ENCODE peak calls at places on chromosomes 6 and 20, in five cellular contexts. N, D, J, Y and U are unnamed samples.

GRCh38 chr20:53136473-53136872 is 164.3 kb downstream of the TSHZ2 start:
- DNase-seq in N (no peak), J (no peak), Y (no peak), D (no peak), U (no peak)

GRCh38 chr6:89299451-89299850 is 15.6 kb downstream of the GABRR2 start:
- DNase-seq in D (no peak), J (no peak), N (no peak), Y (no peak), U (no peak)

GRCh38 chr20:5085380-5085779 is 34.4 kb downstream of the PCNA start:
- DNase-seq in D (no peak), J (no peak), Y (no peak), N (no peak), U (no peak)

GRCh38 chr20:54643761-54644160 is 168.4 kb downstream of the DOK5 start:
- DNase-seq in D (peak; percentile 33), N (peak; percentile 84), Y (peak; percentile 39), J (peak; percentile 56), U (peak; percentile 28)

GRCh38 chr6:143060806-143061596 is at the start of gene AIG1:
- DNase-seq in N (peak; percentile 33), D (peak; percentile 93), J (no peak), Y (no peak), U (no peak)

GRCh38 chr6:47147175-47147727 is 105.1 kb upstream of the ADGRF1 start:
- DNase-seq in Y (no peak), N (no peak), J (no peak), D (no peak), U (no peak)

GRCh38 chr6:111642463-111643158 is 36.9 kb upstream of the TRAF3IP2 start:
- DNase-seq in N (peak; percentile 66), J (peak; percentile 72), Y (peak; percentile 65), D (peak; percentile 62), U (peak; percentile 50)

GRCh38 chr20:6855074-6855473 is 87.6 kb downstream of the BMP2 start:
- DNase-seq in Y (no peak), D (no peak), N (no peak), J (no peak), U (no peak)

GRCh38 chr6:168716581-168716980 is 275.6 kb downstream of the SMOC2 start:
- DNase-seq in J (no peak), Y (no peak), D (no peak), N (no peak), U (no peak)

GRCh38 chr20:4987130-4987529 is 14.2 kb downstream of the SLC23A2 start:
- DNase-seq in N (no peak), Y (no peak), J (no peak), D (no peak), U (no peak)

GRCh38 chr6:121187833-121188200 is 146.5 kb downstream of the TBC1D32 start:
- DNase-seq in N (no peak), D (no peak), Y (no peak), J (peak; percentile 71), U (no peak)

GRCh38 chr6:77341058-77341986 is 122.0 kb downstream of the HTR1B start:
- DNase-seq in J (peak; percentile 11), Y (no peak), D (no peak), N (no peak), U (no peak)

GRCh38 chr20:43187476-43188233 is 2.1 kb downstream of the PTPRT start:
- DNase-seq in J (peak; percentile 63), D (peak; percentile 91), N (peak; percentile 65), Y (peak; percentile 18), U (peak; percentile 6)

GRCh38 chr6:167504412-167504961 is 179.6 kb downstream of the TTLL2 start:
- DNase-seq in D (no peak), Y (no peak), N (no peak), J (no peak), U (no peak)

GRCh38 chr6:13359287-13359686 is 30.9 kb upstream of the TBC1D7 start:
- DNase-seq in J (no peak), N (no peak), Y (no peak), D (no peak), U (no peak)

GRCh38 chr20:45924391-45925261 is 9.9 kb upstream of the PCIF1 start:
- DNase-seq in N (peak; percentile 42), D (no peak), J (no peak), Y (no peak), U (peak; percentile 60)

GRCh38 chr6:20640181-20640580 is 105.9 kb downstream of the CDKAL1 start:
- DNase-seq in J (no peak), D (no peak), N (no peak), Y (no peak), U (no peak)